ENCODE peak calls at places on chromosomes 1 and 21, in four cellular contexts. One of them, this sample, is unnamed. For H3K27me3, the result is how much of the 10 kb centered on the place peaks cover.

GRCh38 chr1:153631047-153632022 is 2.5 kb upstream of the CHTOP start:
- DNase-seq in GM23338: no peak
- DNase-seq in psoas muscle: no peak
- DNase-seq in upper lobe of left lung: no peak
- DNase-seq in this sample: no peak

GRCh38 chr1:2204384-2205190 is 10.0 kb upstream of the FAAP20 start:
- DNase-seq in GM23338: peak
- DNase-seq in psoas muscle: peak
- DNase-seq in upper lobe of left lung: peak
- DNase-seq in this sample: peak

GRCh38 chr1:54565113-54565501 is 17.1 kb downstream of the ACOT11 start:
- DNase-seq in GM23338: no peak
- DNase-seq in psoas muscle: no peak
- DNase-seq in upper lobe of left lung: no peak
- DNase-seq in this sample: no peak

GRCh38 chr21:38027901-38028300 is 111.6 kb upstream of the KCNJ6 start:
- DNase-seq in GM23338: no peak
- DNase-seq in psoas muscle: no peak
- DNase-seq in upper lobe of left lung: no peak
- DNase-seq in this sample: no peak

GRCh38 chr1:208475951-208476824 is 232.0 kb upstream of the PLXNA2 start:
- DNase-seq in GM23338: peak
- DNase-seq in psoas muscle: no peak
- DNase-seq in upper lobe of left lung: no peak
- DNase-seq in this sample: peak

GRCh38 chr21:34528131-34528561 is 16.1 kb upstream of the KCNE1 start:
- DNase-seq in GM23338: no peak
- DNase-seq in psoas muscle: no peak
- DNase-seq in upper lobe of left lung: no peak
- DNase-seq in this sample: no peak

GRCh38 chr1:62891961-62892562 is 108.1 kb downstream of the ATG4C start:
- DNase-seq in GM23338: no peak
- DNase-seq in psoas muscle: no peak
- DNase-seq in upper lobe of left lung: no peak
- DNase-seq in this sample: no peak

GRCh38 chr1:194787001-194787400 is 1600.6 kb upstream of the B3GALT2 start:
- DNase-seq in GM23338: no peak
- DNase-seq in psoas muscle: no peak
- DNase-seq in upper lobe of left lung: no peak
- DNase-seq in this sample: no peak

GRCh38 chr1:46535063-46535462 is 16.4 kb downstream of the KNCN start:
- DNase-seq in GM23338: peak
- DNase-seq in psoas muscle: no peak
- DNase-seq in upper lobe of left lung: no peak
- DNase-seq in this sample: no peak

GRCh38 chr21:36005018-36005417 is 55.3 kb downstream of the SETD4 start:
- DNase-seq in GM23338: peak
- DNase-seq in psoas muscle: no peak
- DNase-seq in upper lobe of left lung: no peak
- DNase-seq in this sample: peak

GRCh38 chr1:183082650-183083049 is 59.4 kb downstream of the LAMC1 start:
- DNase-seq in GM23338: no peak
- DNase-seq in psoas muscle: no peak
- DNase-seq in upper lobe of left lung: no peak
- DNase-seq in this sample: no peak

GRCh38 chr1:183077107-183077506 is 53.9 kb downstream of the LAMC1 start:
- DNase-seq in GM23338: no peak
- DNase-seq in psoas muscle: no peak
- DNase-seq in upper lobe of left lung: no peak
- DNase-seq in this sample: no peak

GRCh38 chr1:183080406-183080805 is 57.2 kb downstream of the LAMC1 start:
- DNase-seq in GM23338: no peak
- DNase-seq in psoas muscle: no peak
- DNase-seq in upper lobe of left lung: no peak
- DNase-seq in this sample: no peak

GRCh38 chr1:183081402-183082110 is 58.3 kb downstream of the LAMC1 start:
- DNase-seq in GM23338: no peak
- DNase-seq in psoas muscle: no peak
- DNase-seq in upper lobe of left lung: no peak
- DNase-seq in this sample: no peak

DNA sequence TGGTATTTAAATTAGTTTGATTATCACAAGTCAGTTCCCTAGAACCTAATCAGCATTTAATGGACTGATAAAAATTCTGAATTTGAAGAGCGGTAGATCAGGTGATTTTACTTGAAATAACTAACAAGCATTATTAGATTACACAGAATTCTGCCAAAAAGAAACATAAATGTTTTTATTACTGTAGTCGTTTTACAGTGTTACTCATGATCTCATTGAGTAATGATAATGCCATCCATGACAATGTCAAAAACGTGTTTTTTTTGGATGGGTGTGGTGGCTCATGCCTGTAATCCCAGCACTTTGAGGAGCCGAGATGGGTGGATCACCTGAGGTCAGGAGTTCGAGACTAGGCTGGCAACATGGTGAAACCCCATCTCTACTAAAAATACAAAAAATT is 56.5 kb downstream of the LAMC1 start:
- DNase-seq in GM23338: no peak
- DNase-seq in psoas muscle: no peak
- DNase-seq in upper lobe of left lung: no peak
- DNase-seq in this sample: no peak
- H3K4me3 ChIP-seq in GM23338: no peak
- H3K4me3 ChIP-seq in psoas muscle: no peak
- H3K4me3 ChIP-seq in upper lobe of left lung: no peak
- H3K4me3 ChIP-seq in this sample: no peak

GRCh38 chr1:13948851-13949490 is 249.0 kb downstream of the PRDM2 start:
- DNase-seq in GM23338: no peak
- DNase-seq in psoas muscle: peak
- DNase-seq in upper lobe of left lung: no peak
- DNase-seq in this sample: no peak

GRCh38 chr1:13952985-13953384 is 253.0 kb downstream of the PRDM2 start:
- DNase-seq in GM23338: no peak
- DNase-seq in psoas muscle: no peak
- DNase-seq in upper lobe of left lung: no peak
- DNase-seq in this sample: no peak

GRCh38 chr1:13950637-13951036 is 250.6 kb downstream of the PRDM2 start:
- DNase-seq in GM23338: peak
- DNase-seq in psoas muscle: no peak
- DNase-seq in upper lobe of left lung: no peak
- DNase-seq in this sample: peak

GRCh38 chr1:13949571-13949970 is 249.6 kb downstream of the PRDM2 start:
- DNase-seq in GM23338: no peak
- DNase-seq in psoas muscle: no peak
- DNase-seq in upper lobe of left lung: no peak
- DNase-seq in this sample: no peak

DNA sequence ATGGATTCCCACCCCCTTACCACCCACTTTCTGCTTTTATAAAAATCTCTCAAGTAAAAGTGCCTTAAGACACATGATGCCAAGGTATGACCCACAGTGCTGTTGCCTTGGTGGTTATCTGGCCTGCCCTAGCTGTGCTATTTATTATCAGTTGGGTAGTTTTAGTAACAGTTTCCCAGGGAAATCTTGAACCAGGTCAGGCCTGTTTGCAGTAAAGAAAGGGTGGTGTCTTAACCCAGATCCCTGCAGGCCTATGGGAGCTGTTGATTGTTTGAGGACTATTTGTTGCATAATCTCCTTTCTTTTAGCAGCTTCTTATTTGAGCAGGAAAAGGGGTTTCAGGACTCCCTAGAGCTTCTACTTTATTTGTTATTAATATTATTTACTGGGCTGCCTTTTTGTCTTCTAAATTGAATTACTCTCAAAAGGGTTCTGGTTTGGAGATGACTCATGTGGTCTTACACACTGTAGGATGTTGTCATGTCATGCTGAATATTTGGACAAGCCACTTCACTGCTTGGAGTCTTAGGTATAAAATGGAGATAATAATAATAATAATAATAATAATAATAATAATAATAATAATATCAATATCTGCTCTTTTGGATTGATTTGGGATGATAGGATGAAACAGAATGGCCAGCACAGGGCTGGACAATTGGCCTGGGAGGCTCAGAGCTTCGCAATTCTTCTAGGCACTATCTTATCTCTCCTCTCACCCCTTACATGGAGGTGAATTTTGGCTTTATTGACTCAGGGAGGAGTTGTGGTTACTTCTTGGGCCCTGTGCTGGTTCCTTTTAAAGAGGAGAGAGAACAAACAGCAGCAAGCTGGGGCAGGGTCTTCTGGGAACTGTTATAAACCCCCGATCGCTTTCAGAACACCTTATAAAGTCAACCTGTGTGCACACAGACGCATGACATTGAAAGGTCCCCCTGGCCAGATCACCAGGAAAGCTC is 252.1 kb downstream of the PRDM2 start:
- DNase-seq in GM23338: no peak
- DNase-seq in psoas muscle: no peak
- DNase-seq in upper lobe of left lung: no peak
- DNase-seq in this sample: no peak
- H3K27me3 ChIP-seq in GM23338: under half
- H3K27me3 ChIP-seq in psoas muscle: under half
- H3K27me3 ChIP-seq in upper lobe of left lung: under half
- H3K27me3 ChIP-seq in this sample: under half

GRCh38 chr1:222817529-222817928 is 2.7 kb downstream of the DISP1 start:
- DNase-seq in GM23338: no peak
- DNase-seq in psoas muscle: no peak
- DNase-seq in upper lobe of left lung: no peak
- DNase-seq in this sample: no peak
- H3K4me3 ChIP-seq in GM23338: no peak
- H3K4me3 ChIP-seq in psoas muscle: no peak
- H3K4me3 ChIP-seq in upper lobe of left lung: no peak
- H3K4me3 ChIP-seq in this sample: no peak

GRCh38 chr1:205787287-205787916 is 12.1 kb upstream of the RAB29 start:
- DNase-seq in GM23338: peak
- DNase-seq in psoas muscle: no peak
- DNase-seq in upper lobe of left lung: no peak
- DNase-seq in this sample: no peak
- H3K27me3 ChIP-seq in GM23338: under half
- H3K27me3 ChIP-seq in psoas muscle: under half
- H3K27me3 ChIP-seq in upper lobe of left lung: under half
- H3K27me3 ChIP-seq in this sample: under half

GRCh38 chr1:26996665-26997064 is 3.2 kb downstream of the TRNP1 start:
- DNase-seq in GM23338: peak
- DNase-seq in psoas muscle: no peak
- DNase-seq in upper lobe of left lung: no peak
- DNase-seq in this sample: no peak

GRCh38 chr1:27000092-27000816 is 6.8 kb downstream of the TRNP1 start:
- DNase-seq in GM23338: peak
- DNase-seq in psoas muscle: no peak
- DNase-seq in upper lobe of left lung: no peak
- DNase-seq in this sample: no peak

GRCh38 chr1:26999440-26999987 is 6.0 kb downstream of the TRNP1 start:
- DNase-seq in GM23338: peak
- DNase-seq in psoas muscle: peak
- DNase-seq in upper lobe of left lung: no peak
- DNase-seq in this sample: peak

GRCh38 chr1:27000817-27001460 is 7.4 kb downstream of the TRNP1 start:
- DNase-seq in GM23338: peak
- DNase-seq in psoas muscle: no peak
- DNase-seq in upper lobe of left lung: no peak
- DNase-seq in this sample: no peak

GRCh38 chr1:26998319-26999300 is 5.1 kb downstream of the TRNP1 start:
- DNase-seq in GM23338: peak
- DNase-seq in psoas muscle: no peak
- DNase-seq in upper lobe of left lung: peak
- DNase-seq in this sample: peak
- H3K4me3 ChIP-seq in GM23338: peak
- H3K4me3 ChIP-seq in psoas muscle: no peak
- H3K4me3 ChIP-seq in upper lobe of left lung: no peak
- H3K4me3 ChIP-seq in this sample: no peak

GRCh38 chr1:156698995-156699394 is 6.4 kb downstream of the CRABP2 start:
- DNase-seq in GM23338: no peak
- DNase-seq in psoas muscle: no peak
- DNase-seq in upper lobe of left lung: no peak
- DNase-seq in this sample: no peak

GRCh38 chr1:156697481-156697880 is 7.9 kb downstream of the CRABP2 start:
- DNase-seq in GM23338: no peak
- DNase-seq in psoas muscle: no peak
- DNase-seq in upper lobe of left lung: no peak
- DNase-seq in this sample: no peak

GRCh38 chr1:156693858-156694562 is 11.4 kb downstream of the CRABP2 start:
- DNase-seq in GM23338: peak
- DNase-seq in psoas muscle: no peak
- DNase-seq in upper lobe of left lung: no peak
- DNase-seq in this sample: peak

GRCh38 chr1:156694563-156694962 is 10.8 kb downstream of the CRABP2 start:
- DNase-seq in GM23338: peak
- DNase-seq in psoas muscle: no peak
- DNase-seq in upper lobe of left lung: no peak
- DNase-seq in this sample: peak

GRCh38 chr1:156696755-156697154 is 8.6 kb downstream of the CRABP2 start:
- DNase-seq in GM23338: no peak
- DNase-seq in psoas muscle: no peak
- DNase-seq in upper lobe of left lung: no peak
- DNase-seq in this sample: no peak
- H3K27me3 ChIP-seq in GM23338: under half
- H3K27me3 ChIP-seq in psoas muscle: half or more
- H3K27me3 ChIP-seq in upper lobe of left lung: under half
- H3K27me3 ChIP-seq in this sample: under half

GRCh38 chr1:203346755-203347102 is 4.2 kb downstream of the FMOD start:
- DNase-seq in GM23338: no peak
- DNase-seq in psoas muscle: no peak
- DNase-seq in upper lobe of left lung: no peak
- DNase-seq in this sample: no peak

GRCh38 chr1:203340112-203340804 is 10.7 kb downstream of the FMOD start:
- DNase-seq in GM23338: peak
- DNase-seq in psoas muscle: peak
- DNase-seq in upper lobe of left lung: no peak
- DNase-seq in this sample: peak

GRCh38 chr1:203342192-203342940 is 8.6 kb downstream of the FMOD start:
- DNase-seq in GM23338: peak
- DNase-seq in psoas muscle: no peak
- DNase-seq in upper lobe of left lung: peak
- DNase-seq in this sample: peak

GRCh38 chr1:203346060-203346754 is 4.7 kb downstream of the FMOD start:
- DNase-seq in GM23338: no peak
- DNase-seq in psoas muscle: no peak
- DNase-seq in upper lobe of left lung: no peak
- DNase-seq in this sample: no peak

DNA sequence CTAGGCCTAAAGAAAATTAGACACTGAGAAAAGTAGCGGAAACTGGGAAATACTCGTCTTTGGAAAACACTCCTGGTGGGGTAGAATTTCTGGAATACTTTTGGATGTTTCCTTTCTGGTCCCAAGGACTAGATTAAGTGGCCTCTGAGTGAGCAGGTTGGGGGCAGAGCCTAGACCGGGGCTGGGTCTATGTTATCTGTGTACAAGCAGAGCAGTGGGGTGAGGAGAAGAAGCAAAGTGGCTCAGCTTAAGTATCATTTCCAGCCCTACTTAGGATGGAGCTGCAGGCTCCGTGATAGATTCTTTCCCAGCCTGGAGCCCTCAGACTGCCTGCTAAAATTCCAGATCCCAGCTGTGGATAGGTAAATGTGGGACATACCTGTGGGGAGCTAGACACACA is 7.0 kb downstream of the FMOD start:
- DNase-seq in GM23338: no peak
- DNase-seq in psoas muscle: no peak
- DNase-seq in upper lobe of left lung: no peak
- DNase-seq in this sample: no peak
- H3K4me3 ChIP-seq in GM23338: no peak
- H3K4me3 ChIP-seq in psoas muscle: no peak
- H3K4me3 ChIP-seq in upper lobe of left lung: no peak
- H3K4me3 ChIP-seq in this sample: no peak

This sample was measured in H7.